ENCODE peak calls at places on chromosomes 5 and 9, in five cellular contexts. O is activated CD8-positive, alpha-beta T cell treated with anti-CD3 and anti-CD28 coated beads for 36 hours; C is ecto neural progenitor cell; T is upper lobe of right lung; B is NCI-H1105. E is an unnamed sample.

GRCh38 chr5:172299916-172300439 is 16.4 kb upstream of the UBTD2 start:
- DNase-seq in C (no peak), O (no peak), B (no peak), T (no peak), E (peak)

GRCh38 chr5:123397538-123397937 is 25.7 kb downstream of the CEP120 start:
- DNase-seq in T (no peak), O (no peak), C (no peak), B (no peak), E (no peak)

GRCh38 chr9:130861372-130862180 is 26.5 kb downstream of the ABL1 start:
- DNase-seq in O (no peak), C (no peak), T (no peak), B (no peak), E (no peak)

GRCh38 chr5:34905564-34905963 is 9.7 kb downstream of the RAD1 start:
- DNase-seq in O (no peak), T (no peak), B (no peak), C (no peak), E (peak)

GRCh38 chr5:89280103-89281037 is 397.4 kb upstream of the MEF2C start:
- DNase-seq in O (no peak), T (no peak), C (no peak), B (no peak), E (no peak)

GRCh38 chr5:124649548-124650501 is 96.6 kb downstream of the ZNF608 start:
- DNase-seq in C (no peak), T (peak), B (peak), O (peak), E (peak)

GRCh38 chr9:134205636-134206316 is 41.4 kb upstream of the RNU6ATAC start:
- DNase-seq in B (peak), C (no peak), O (no peak), T (peak), E (no peak)

GRCh38 chr9:94908583-94909249 is 182.2 kb downstream of the AOPEP start:
- DNase-seq in C (peak), B (no peak), O (no peak), T (no peak), E (no peak)

GRCh38 chr9:38271666-38272241 is 120.7 kb upstream of the ALDH1B1 start:
- DNase-seq in B (no peak), C (no peak), T (no peak), O (no peak), E (no peak)

GRCh38 chr9:116491219-116491618 is 195.9 kb upstream of the TRIM32 start:
- DNase-seq in O (no peak), T (no peak), B (no peak), C (no peak), E (peak)

E was measured in choroid plexus epithelial cell.